ENCODE peak calls at places on chromosomes 5 and 9, in ten cellular contexts. M is suprapubic skin, F is PC-9, N is upper lobe of right lung, R is Panc1, K is psoas muscle, Z is OCI-LY7, L is cardiac muscle cell, S is heart left ventricle, Q is gastrocnemius medialis. C is an unnamed sample.

GRCh38 chr5:14853685-14854084 is 17.9 kb downstream of the ANKH start:
- DNase-seq in N (no peak), F (no peak), K (no peak), M (no peak), Z (no peak), L (no peak), R (peak), Q (no peak), S (no peak), C (no peak)

GRCh38 chr9:111298111-111298510 is 31.9 kb downstream of the OR2K2 start:
- DNase-seq in K (no peak), F (no peak), R (no peak), L (no peak), M (no peak), Z (no peak), S (no peak), N (no peak), Q (no peak), C (no peak)

GRCh38 chr5:10218658-10219057 is 31.0 kb downstream of the ATPSCKMT start:
- DNase-seq in N (no peak), S (no peak), Z (no peak), F (no peak), R (no peak), Q (no peak), M (no peak), L (no peak), K (no peak), C (no peak)

GRCh38 chr9:88535226-88535931 is 401 bp downstream of the NXNL2 start:
- DNase-seq in K (no peak), L (peak), M (no peak), F (no peak), N (peak), Z (no peak), R (no peak), S (no peak), Q (no peak), C (no peak)

GRCh38 chr5:139745800-139746690 is 49.6 kb upstream of the PSD2 start:
- DNase-seq in M (peak), N (no peak), R (no peak), Q (peak), F (peak), K (peak), S (peak), Z (peak), L (peak), C (no peak)

GRCh38 chr5:58108507-58108906 is 351.4 kb downstream of the PLK2 start:
- DNase-seq in F (no peak), L (no peak), K (no peak), M (no peak), N (no peak), S (no peak), Q (no peak), Z (no peak), R (no peak), C (no peak)

GRCh38 chr9:133514475-133515239 is 10.1 kb downstream of the MYMK start:
- DNase-seq in F (no peak), R (no peak), Q (no peak), K (peak), S (peak), Z (no peak), L (no peak), N (no peak), M (no peak), C (no peak)

GRCh38 chr9:69334310-69334709 is 9.3 kb downstream of the ENTREP1 start:
- DNase-seq in F (no peak), Q (no peak), S (no peak), K (no peak), Z (no peak), L (no peak), N (no peak), M (no peak), R (no peak), C (no peak)

GRCh38 chr9:88969646-88970373 is 21.5 kb upstream of the S1PR3 start:
- DNase-seq in L (no peak), K (no peak), Z (no peak), R (no peak), N (no peak), Q (no peak), S (peak), F (no peak), M (no peak), C (no peak)

GRCh38 chr5:87302061-87302460 is 34.4 kb downstream of the RASA1 start:
- DNase-seq in M (no peak), S (no peak), L (no peak), F (no peak), Z (no peak), N (no peak), Q (no peak), K (no peak), R (no peak), C (peak)

GRCh38 chr5:116482394-116482793 is 92.2 kb downstream of the SEMA6A start:
- DNase-seq in S (no peak), L (no peak), Z (no peak), N (no peak), R (no peak), M (no peak), F (no peak), K (no peak), Q (no peak), C (no peak)

GRCh38 chr5:74063346-74063745 is 437.4 kb downstream of the ARHGEF28 start:
- DNase-seq in M (no peak), K (no peak), Z (no peak), Q (no peak), F (no peak), S (no peak), R (no peak), L (no peak), N (no peak), C (no peak)

GRCh38 chr5:65866837-65867508 is 59.4 kb upstream of the ERBIN start:
- DNase-seq in F (no peak), M (no peak), Q (no peak), S (no peak), R (no peak), Z (no peak), N (no peak), L (no peak), K (no peak), C (no peak)

GRCh38 chr9:98619788-98620187 is 88.9 kb downstream of the GABBR2 start:
- DNase-seq in L (no peak), N (no peak), M (no peak), K (no peak), Z (no peak), R (no peak), Q (no peak), F (no peak), S (no peak), C (no peak)

GRCh38 chr5:133773247-133774202 is 161.2 kb upstream of the FSTL4 start:
- DNase-seq in Q (no peak), R (no peak), F (no peak), N (no peak), K (no peak), L (peak), Z (no peak), S (no peak), M (no peak), C (no peak)

GRCh38 chr5:23303433-23303832 is 204.0 kb upstream of the PRDM9 start:
- DNase-seq in Q (no peak), Z (no peak), F (no peak), N (no peak), L (no peak), S (no peak), R (no peak), K (no peak), M (no peak), C (no peak)

GRCh38 chr9:125524522-125524921 is 182.5 kb downstream of the MAPKAP1 start:
- DNase-seq in M (no peak), F (no peak), S (no peak), Q (no peak), K (no peak), L (no peak), Z (no peak), N (no peak), R (no peak), C (no peak)

GRCh38 chr5:146744358-146744757 is 134.2 kb downstream of the PPP2R2B start:
- DNase-seq in M (no peak), K (no peak), Z (no peak), L (no peak), R (no peak), N (no peak), Q (no peak), S (no peak), F (no peak), C (no peak)

GRCh38 chr5:143924311-143924710 is 112.3 kb downstream of the HMHB1 start:
- DNase-seq in K (no peak), L (no peak), Q (no peak), R (no peak), M (no peak), S (no peak), N (no peak), Z (no peak), F (no peak), C (no peak)

GRCh38 chr9:89179920-89180667 is 1.5 kb upstream of the SHC3 start:
- DNase-seq in R (peak), Z (no peak), L (peak), K (peak), Q (peak), N (peak), F (peak), S (peak), M (peak), C (peak)

GRCh38 chr9:134967547-134967930 is 49.8 kb upstream of the FCN1 start:
- DNase-seq in M (peak), S (peak), Q (no peak), R (no peak), N (peak), F (no peak), L (no peak), K (peak), Z (no peak), C (no peak)

GRCh38 chr5:119476341-119476740 is 24.0 kb downstream of the HSD17B4 start:
- DNase-seq in F (no peak), N (no peak), Z (no peak), Q (no peak), M (no peak), L (no peak), K (no peak), S (no peak), R (no peak), C (no peak)

GRCh38 chr5:68214472-68215207 is 916 bp upstream of the PIK3R1 start:
- DNase-seq in L (peak), R (no peak), F (no peak), N (no peak), Z (peak), S (no peak), M (no peak), Q (no peak), K (no peak), C (no peak)

GRCh38 chr5:59684388-59685003 is 209.0 kb downstream of the PDE4D start:
- DNase-seq in Z (no peak), S (no peak), L (no peak), Q (no peak), M (no peak), K (no peak), R (no peak), N (no peak), F (no peak), C (no peak)

GRCh38 chr5:176188506-176189193 is 49.6 kb upstream of the SIMC1 start:
- DNase-seq in F (no peak), L (no peak), R (no peak), Q (no peak), S (no peak), N (no peak), M (no peak), K (no peak), Z (no peak), C (no peak)

GRCh38 chr5:103232393-103232999 is 26.1 kb upstream of the MACIR start:
- DNase-seq in S (no peak), K (no peak), R (peak), L (peak), Z (peak), N (no peak), F (no peak), Q (no peak), M (no peak), C (no peak)

GRCh38 chr9:35277171-35277520 is 115.3 kb downstream of the UNC13B start:
- DNase-seq in S (no peak), F (no peak), Q (no peak), Z (no peak), K (no peak), N (no peak), M (no peak), L (no peak), R (no peak), C (no peak)

GRCh38 chr9:126471084-126471611 is 142.6 kb upstream of the LMX1B start:
- DNase-seq in K (peak), Q (peak), N (peak), M (peak), R (no peak), S (peak), L (no peak), Z (peak), F (no peak), C (no peak)

GRCh38 chr9:79264511-79265448 is 307.0 kb upstream of the TLE4 start:
- DNase-seq in Q (no peak), K (no peak), R (no peak), Z (no peak), L (no peak), M (no peak), N (no peak), F (no peak), S (no peak), C (no peak)

GRCh38 chr9:133634024-133634691 is 2.0 kb upstream of the DBH start:
- DNase-seq in K (peak), N (no peak), L (no peak), R (no peak), Q (no peak), Z (no peak), S (no peak), F (no peak), M (no peak), C (no peak)

GRCh38 chr9:137294091-137294683 is 7.9 kb downstream of the NRARP start:
- DNase-seq in Z (peak), K (no peak), S (peak), M (no peak), F (peak), L (no peak), Q (no peak), R (no peak), N (peak), C (no peak)

GRCh38 chr5:86684222-86684621 is 66.5 kb downstream of the COX7C start:
- DNase-seq in Q (no peak), S (no peak), M (no peak), K (no peak), Z (no peak), R (no peak), F (no peak), L (no peak), N (no peak), C (peak)

GRCh38 chr9:738209-738915 is 103.1 kb upstream of the DMRT1 start:
- DNase-seq in Z (no peak), N (peak), M (no peak), F (peak), K (peak), R (no peak), L (peak), Q (peak), S (peak), C (peak)

GRCh38 chr9:89000281-89000875 is 9.1 kb downstream of the S1PR3 start:
- DNase-seq in L (no peak), K (no peak), S (no peak), M (no peak), N (no peak), R (no peak), Z (no peak), Q (no peak), F (no peak), C (no peak)

DNA sequence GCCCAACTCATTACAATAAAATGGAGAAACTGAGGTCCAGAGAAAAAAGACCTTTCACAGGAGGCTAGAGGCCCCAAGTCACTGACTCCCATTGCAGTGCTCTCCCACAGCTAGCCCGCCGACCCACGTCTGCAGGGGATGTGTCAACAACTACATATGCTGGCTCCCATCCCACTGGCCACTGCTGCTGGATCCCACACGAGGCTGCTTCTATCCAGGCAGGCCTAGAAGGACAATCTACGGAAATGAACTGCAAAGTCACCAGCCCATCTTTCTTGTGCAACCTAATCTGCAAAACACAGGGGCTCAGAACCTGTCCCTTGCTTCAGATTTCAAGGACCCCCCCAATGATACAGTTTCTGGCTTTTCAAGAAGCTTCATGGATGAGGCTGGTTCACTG is 24.0 kb downstream of the RAPGEF1 start:
- DNase-seq in R (no peak), M (no peak), Z (no peak), N (no peak), S (peak), L (no peak), K (no peak), F (no peak), Q (no peak), C (no peak)
- H3K27ac ChIP-seq in R (no peak), M (peak), Z (no peak), N (peak), S (peak), L (no peak), K (peak), F (no peak), Q (peak), C (no peak)

DNA sequence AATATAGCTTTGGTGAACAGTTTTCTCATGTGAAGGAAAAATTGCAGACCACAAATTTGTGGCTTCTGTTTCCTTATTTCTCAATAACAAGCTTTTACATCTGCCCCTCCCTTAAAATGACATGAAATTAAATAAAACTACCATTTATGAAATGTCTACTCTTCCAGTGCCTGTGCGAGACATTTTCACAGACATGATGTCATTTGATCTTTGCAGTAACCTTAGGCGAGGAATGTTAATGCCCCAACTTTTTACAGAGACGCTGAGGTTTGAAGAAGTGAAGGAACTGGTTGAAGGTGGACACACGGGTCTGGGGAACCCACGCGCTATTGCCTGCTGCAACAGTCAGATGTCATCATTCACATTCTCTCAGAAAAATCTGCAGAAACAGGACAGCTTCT is 61.5 kb downstream of the OSTF1 start:
- DNase-seq in R (no peak), F (no peak), S (no peak), K (no peak), M (no peak), Z (no peak), L (no peak), Q (no peak), N (no peak), C (no peak)
- H3K27ac ChIP-seq in R (no peak), F (no peak), S (no peak), K (no peak), M (no peak), Z (no peak), L (peak), Q (no peak), N (no peak), C (no peak)

DNA sequence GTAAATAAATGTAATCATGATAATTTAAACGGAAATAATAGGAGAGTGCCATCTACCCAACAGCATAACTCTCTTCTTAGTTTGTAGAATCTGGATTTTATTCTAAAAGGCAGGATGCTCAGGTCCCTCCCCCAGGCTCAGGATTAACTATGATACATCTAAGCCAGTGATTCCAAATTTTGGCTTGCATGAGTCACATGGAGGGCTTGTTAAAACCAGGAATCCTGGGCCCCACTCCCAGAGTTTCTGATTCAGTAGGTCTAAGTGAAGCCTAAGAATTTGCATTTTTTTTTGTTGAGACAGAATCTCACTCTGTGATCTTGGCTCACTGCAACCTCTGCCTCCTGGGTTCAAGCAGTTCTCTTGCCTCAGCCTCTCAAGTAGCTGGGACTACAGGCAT is 62.3 kb upstream of the ZFR start:
- DNase-seq in Q (no peak), R (no peak), K (no peak), Z (no peak), L (no peak), M (no peak), S (no peak), F (no peak), N (no peak), C (no peak)
- H3K27ac ChIP-seq in Q (no peak), R (no peak), K (no peak), Z (no peak), L (no peak), M (no peak), S (no peak), F (no peak), N (peak), C (peak)

GRCh38 chr9:120652902-120653301 is 61.4 kb downstream of the MEGF9 start:
- DNase-seq in S (no peak), K (no peak), R (no peak), N (no peak), F (no peak), Z (no peak), L (no peak), M (no peak), Q (no peak), C (no peak)
- H3K27ac ChIP-seq in S (no peak), K (no peak), R (no peak), N (no peak), F (no peak), Z (no peak), L (no peak), M (no peak), Q (no peak), C (no peak)

C was measured in epithelial cell of prostate.